ENCODE peak calls at places on chromosomes 5 and 9, in four cellular contexts. F, M, R and S are unnamed samples.

GRCh38 chr5:144203750-144204596 is 33.3 kb downstream of the KCTD16 start:
- DNase-seq in F (peak; percentile 82), M (peak; percentile 67), R (peak; percentile 81), S (no peak)

GRCh38 chr5:154189256-154189818 is 1.2 kb upstream of the GALNT10 start:
- DNase-seq in F (no peak), M (no peak), R (peak; percentile 8), S (no peak)

GRCh38 chr5:177510567-177511053 is 984 bp upstream of the DOK3 start:
- DNase-seq in F (no peak), M (no peak), R (no peak), S (no peak)

GRCh38 chr5:98755406-98755805 is 18.1 kb upstream of the RGMB start:
- DNase-seq in F (peak; percentile 90), M (no peak), R (no peak), S (no peak)

GRCh38 chr5:134130239-134130945 is 15.9 kb downstream of the TCF7 start:
- DNase-seq in F (no peak), M (no peak), R (no peak), S (no peak)

GRCh38 chr5:79255786-79256557 is 20.0 kb downstream of the JMY start:
- DNase-seq in F (peak; percentile 46), M (peak; percentile 48), R (peak; percentile 48), S (no peak)

GRCh38 chr5:135248801-135249231 is 150.2 kb downstream of the MACROH2A1 start:
- DNase-seq in F (no peak), M (no peak), R (no peak), S (no peak)

GRCh38 chr9:117411547-117411946 is 3.3 kb downstream of the ASTN2 start:
- DNase-seq in F (peak; percentile 6), M (peak; percentile 1), R (no peak), S (no peak)

GRCh38 chr9:100213730-100214477 is 114.9 kb downstream of the INVS start:
- DNase-seq in F (peak; percentile 88), M (peak; percentile 27), R (no peak), S (no peak)

GRCh38 chr9:13719981-13720380 is 440.5 kb upstream of the MPDZ start:
- DNase-seq in F (peak; percentile 84), M (no peak), R (peak; percentile 26), S (no peak)

GRCh38 chr5:93300309-93300923 is 280.6 kb downstream of the NR2F1-AS1 start:
- DNase-seq in F (no peak), M (no peak), R (no peak), S (no peak)

GRCh38 chr9:88746029-88746743 is 211.2 kb downstream of the NXNL2 start:
- DNase-seq in F (peak; percentile 95), M (no peak), R (no peak), S (no peak)

GRCh38 chr5:89097103-89097502 is 214.1 kb upstream of the MEF2C start:
- DNase-seq in F (no peak), M (no peak), R (no peak), S (no peak)

GRCh38 chr5:151085517-151086031 is 4.7 kb upstream of the TNIP1 start:
- DNase-seq in F (peak; percentile 44), M (no peak), R (peak; percentile 25), S (no peak)

GRCh38 chr5:159409801-159410200 is 79.5 kb upstream of the IL12B start:
- DNase-seq in F (no peak), M (no peak), R (no peak), S (no peak)

DNA sequence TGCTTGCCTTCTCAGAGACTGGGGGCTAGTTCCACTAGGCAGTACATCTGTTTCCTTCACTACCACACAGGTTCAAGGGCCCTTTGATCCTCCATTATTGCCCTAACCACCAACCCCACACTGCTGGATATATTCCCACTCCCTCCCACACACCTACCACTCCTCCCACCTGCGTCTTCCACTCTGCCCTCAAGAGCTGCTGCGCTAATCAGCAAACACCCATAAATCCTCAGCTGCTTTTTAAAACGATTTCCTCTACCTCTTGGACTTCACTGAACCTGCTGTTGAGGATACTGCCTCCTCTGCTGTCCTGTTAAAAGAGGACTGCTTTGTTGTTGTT is 120.9 kb downstream of the MAPKAP1 start:
- DNase-seq in F (no peak), M (peak; percentile 15), R (no peak), S (no peak)
- H3K4me2 ChIP-seq in F (no peak overlapping the region), M (no peak overlapping the region), R (no peak overlapping the region), S (no peak overlapping the region)

DNA sequence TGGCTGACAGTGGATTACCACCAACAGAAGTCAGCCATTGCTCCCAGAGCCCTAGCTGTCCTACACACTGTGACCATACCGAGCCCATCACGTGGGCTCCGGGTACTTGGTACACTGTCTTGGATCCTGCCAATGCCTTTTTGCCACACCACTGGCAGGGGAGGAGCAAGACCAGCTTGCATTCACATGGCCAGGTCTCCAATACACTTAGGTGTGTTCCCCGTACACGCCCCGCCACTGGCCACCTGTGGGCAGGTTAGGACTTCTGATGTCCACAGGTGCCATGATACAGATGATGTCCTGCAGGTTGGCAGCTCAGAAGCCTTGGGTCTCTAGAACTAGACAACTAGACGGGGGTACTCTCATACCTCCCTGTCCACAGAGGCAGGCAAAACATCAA is 5.4 kb upstream of the DIPK1B start:
- DNase-seq in F (no peak), M (no peak), R (no peak), S (no peak)
- H3K9me1 ChIP-seq in F (no peaks in the 10 kb centered on the region), M (no peaks in the 10 kb centered on the region), R (no peaks in the 10 kb centered on the region), S (no peaks in the 10 kb centered on the region)

GRCh38 chr5:142970440-142970788 is 200.2 kb downstream of the ARHGAP26 start:
- DNase-seq in F (no peak), M (no peak), R (no peak), S (no peak)

GRCh38 chr5:142972064-142972463 is 201.9 kb downstream of the ARHGAP26 start:
- DNase-seq in F (no peak), M (no peak), R (no peak), S (no peak)

GRCh38 chr5:142969624-142970439 is 199.7 kb downstream of the ARHGAP26 start:
- DNase-seq in F (no peak), M (no peak), R (no peak), S (no peak)

GRCh38 chr5:142969186-142969585 is 199.0 kb downstream of the ARHGAP26 start:
- DNase-seq in F (no peak), M (no peak), R (no peak), S (no peak)

DNA sequence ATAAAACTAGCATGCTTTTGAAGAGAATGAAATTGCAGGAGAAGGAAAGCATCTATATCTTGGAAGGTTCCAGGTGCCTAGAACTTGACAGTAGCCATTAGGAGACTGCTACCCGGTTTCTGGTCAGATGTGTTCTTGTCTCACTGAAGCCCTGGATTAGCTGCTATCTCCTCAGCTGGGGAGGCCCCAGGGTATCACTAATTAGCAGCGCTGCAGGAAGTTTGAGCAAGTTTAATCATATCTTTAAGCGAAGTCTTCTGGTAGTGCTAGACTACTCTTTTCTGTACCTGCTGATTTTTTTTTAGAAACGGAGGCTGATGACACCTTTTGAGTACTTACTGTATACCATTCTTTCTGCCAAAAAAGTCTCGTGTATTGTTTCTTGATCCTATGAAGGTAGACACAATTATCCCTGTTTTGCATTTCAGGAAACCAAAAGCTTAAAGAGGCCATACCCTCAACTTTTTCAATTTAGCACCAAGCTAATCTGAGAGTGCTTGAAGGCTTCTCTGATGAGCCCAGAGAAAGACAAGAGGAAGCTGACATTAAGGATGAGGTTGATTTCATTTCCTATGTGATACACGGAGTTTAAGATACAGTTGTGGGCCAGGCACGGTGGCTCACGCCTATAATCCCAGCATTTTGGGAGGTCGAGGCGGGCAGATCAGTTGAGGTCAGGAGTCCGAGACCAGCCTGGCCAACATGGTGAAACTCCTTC is 201.3 kb downstream of the ARHGAP26 start:
- DNase-seq in F (no peak), M (no peak), R (no peak), S (no peak)
- H3K4me1 ChIP-seq in F (no peaks in the 10 kb centered on the region), M (no peaks in the 10 kb centered on the region), R (no peaks in the 10 kb centered on the region), S (no peaks in the 10 kb centered on the region)

GRCh38 chr5:125342938-125343401 is 596.5 kb upstream of the ZNF608 start:
- DNase-seq in F (peak; percentile 84), M (no peak), R (no peak), S (no peak)

GRCh38 chr5:125348221-125348692 is 601.8 kb upstream of the ZNF608 start:
- DNase-seq in F (no peak), M (no peak), R (no peak), S (no peak)

GRCh38 chr5:125349432-125349831 is 603.0 kb upstream of the ZNF608 start:
- DNase-seq in F (peak; percentile 16), M (no peak), R (no peak), S (no peak)

GRCh38 chr5:125346316-125346715 is 599.9 kb upstream of the ZNF608 start:
- DNase-seq in F (no peak), M (no peak), R (no peak), S (no peak)

DNA sequence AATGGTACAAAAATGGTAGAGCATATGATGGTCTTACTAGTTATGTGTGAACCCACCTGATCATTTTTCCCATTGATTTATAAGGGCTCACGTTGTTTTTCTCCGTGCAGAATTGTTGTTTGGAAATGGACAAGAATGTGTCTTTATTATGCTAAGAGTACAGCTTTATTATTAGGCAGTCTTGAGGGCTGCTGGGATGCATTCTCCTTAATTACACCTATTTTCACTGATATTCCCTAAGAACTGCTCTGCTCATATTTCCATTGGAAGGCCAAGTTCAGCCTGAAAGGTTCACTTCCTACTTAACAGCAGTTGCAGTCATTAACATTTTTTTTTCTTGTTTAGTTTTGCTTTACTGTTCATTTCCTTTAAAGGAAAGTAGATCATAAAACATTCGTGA is 602.5 kb upstream of the ZNF608 start:
- DNase-seq in F (no peak), M (no peak), R (no peak), S (no peak)
- H3K4me2 ChIP-seq in F (no peak overlapping the region), M (no peak overlapping the region), R (peak overlapping the region; percentile 17), S (no peak overlapping the region)